ENCODE peak calls at places on chromosomes 11 and 22, in nine cellular contexts. One of them, this sample, is unnamed.

GRCh38 chr11:69869311-69869939 is 50.2 kb upstream of the FGF3 start:
- DNase-seq in upper lobe of right lung: no peak
- DNase-seq in AG10803: no peak
- DNase-seq in brain microvascular endothelial cell: no peak
- DNase-seq in GM23338: no peak
- DNase-seq in spleen: peak; percentile 56
- DNase-seq in colonic mucosa: no peak
- DNase-seq in A549: no peak
- DNase-seq in PC-3: no peak
- DNase-seq in this sample: no peak

GRCh38 chr22:24695958-24696511 is 78.5 kb downstream of the PIWIL3 start:
- DNase-seq in upper lobe of right lung: peak; percentile 88
- DNase-seq in AG10803: no peak
- DNase-seq in brain microvascular endothelial cell: peak; percentile 35
- DNase-seq in GM23338: peak; percentile 71
- DNase-seq in spleen: no peak
- DNase-seq in colonic mucosa: peak; percentile 52
- DNase-seq in A549: no peak
- DNase-seq in PC-3: no peak
- DNase-seq in this sample: no peak

GRCh38 chr22:43106302-43106701 is 4.2 kb upstream of the BIK start:
- DNase-seq in upper lobe of right lung: no peak
- DNase-seq in AG10803: no peak
- DNase-seq in brain microvascular endothelial cell: no peak
- DNase-seq in GM23338: no peak
- DNase-seq in spleen: no peak
- DNase-seq in colonic mucosa: no peak
- DNase-seq in A549: no peak
- DNase-seq in PC-3: no peak
- DNase-seq in this sample: no peak

GRCh38 chr11:19053909-19054308 is 6.6 kb downstream of the MRGPRX2 start:
- DNase-seq in upper lobe of right lung: no peak
- DNase-seq in AG10803: no peak
- DNase-seq in brain microvascular endothelial cell: no peak
- DNase-seq in GM23338: no peak
- DNase-seq in spleen: no peak
- DNase-seq in colonic mucosa: no peak
- DNase-seq in A549: no peak
- DNase-seq in PC-3: no peak
- DNase-seq in this sample: no peak

GRCh38 chr22:41152902-41153301 is 52.2 kb upstream of the L3MBTL2 start:
- DNase-seq in upper lobe of right lung: no peak
- DNase-seq in AG10803: no peak
- DNase-seq in brain microvascular endothelial cell: no peak
- DNase-seq in GM23338: no peak
- DNase-seq in spleen: no peak
- DNase-seq in colonic mucosa: no peak
- DNase-seq in A549: no peak
- DNase-seq in PC-3: no peak
- DNase-seq in this sample: no peak

GRCh38 chr22:43378011-43378704 is 33.7 kb upstream of the MPPED1 start:
- DNase-seq in upper lobe of right lung: no peak
- DNase-seq in AG10803: peak; percentile 29
- DNase-seq in brain microvascular endothelial cell: peak; percentile 20
- DNase-seq in GM23338: no peak
- DNase-seq in spleen: no peak
- DNase-seq in colonic mucosa: peak; percentile 34
- DNase-seq in A549: no peak
- DNase-seq in PC-3: no peak
- DNase-seq in this sample: no peak

GRCh38 chr11:63673579-63673978 is 2.4 kb upstream of the ATL3 start:
- DNase-seq in upper lobe of right lung: no peak
- DNase-seq in AG10803: peak; percentile 78
- DNase-seq in brain microvascular endothelial cell: no peak
- DNase-seq in GM23338: no peak
- DNase-seq in spleen: no peak
- DNase-seq in colonic mucosa: no peak
- DNase-seq in A549: no peak
- DNase-seq in PC-3: peak; percentile 47
- DNase-seq in this sample: no peak

GRCh38 chr22:23032681-23033080 is 37.6 kb upstream of the GNAZ start:
- DNase-seq in upper lobe of right lung: no peak
- DNase-seq in AG10803: no peak
- DNase-seq in brain microvascular endothelial cell: no peak
- DNase-seq in GM23338: no peak
- DNase-seq in spleen: no peak
- DNase-seq in colonic mucosa: no peak
- DNase-seq in A549: no peak
- DNase-seq in PC-3: no peak
- DNase-seq in this sample: no peak

GRCh38 chr11:119897046-119897440 is 168.0 kb upstream of the NECTIN1 start:
- DNase-seq in upper lobe of right lung: no peak
- DNase-seq in AG10803: no peak
- DNase-seq in brain microvascular endothelial cell: no peak
- DNase-seq in GM23338: no peak
- DNase-seq in spleen: no peak
- DNase-seq in colonic mucosa: no peak
- DNase-seq in A549: no peak
- DNase-seq in PC-3: no peak
- DNase-seq in this sample: no peak

GRCh38 chr11:3340025-3340424 is 38.9 kb downstream of the ZNF195 start:
- DNase-seq in upper lobe of right lung: no peak
- DNase-seq in AG10803: peak; percentile 83
- DNase-seq in brain microvascular endothelial cell: peak; percentile 90
- DNase-seq in GM23338: peak; percentile 1
- DNase-seq in spleen: no peak
- DNase-seq in colonic mucosa: no peak
- DNase-seq in A549: peak; percentile 27
- DNase-seq in PC-3: peak; percentile 55
- DNase-seq in this sample: peak; percentile 6

GRCh38 chr11:102322560-102322959 is 5.3 kb downstream of the BIRC3 start:
- DNase-seq in upper lobe of right lung: no peak
- DNase-seq in AG10803: no peak
- DNase-seq in brain microvascular endothelial cell: no peak
- DNase-seq in GM23338: no peak
- DNase-seq in spleen: no peak
- DNase-seq in colonic mucosa: no peak
- DNase-seq in A549: no peak
- DNase-seq in PC-3: no peak
- DNase-seq in this sample: no peak

GRCh38 chr22:38819387-38819940 is 24.4 kb downstream of the NPTXR start:
- DNase-seq in upper lobe of right lung: no peak
- DNase-seq in AG10803: no peak
- DNase-seq in brain microvascular endothelial cell: no peak
- DNase-seq in GM23338: no peak
- DNase-seq in spleen: no peak
- DNase-seq in colonic mucosa: no peak
- DNase-seq in A549: no peak
- DNase-seq in PC-3: no peak
- DNase-seq in this sample: no peak

GRCh38 chr11:118265954-118266353 is 1.9 kb upstream of the MPZL2 start:
- DNase-seq in upper lobe of right lung: peak; percentile 89
- DNase-seq in AG10803: no peak
- DNase-seq in brain microvascular endothelial cell: no peak
- DNase-seq in GM23338: no peak
- DNase-seq in spleen: no peak
- DNase-seq in colonic mucosa: peak; percentile 89
- DNase-seq in A549: no peak
- DNase-seq in PC-3: peak; percentile 31
- DNase-seq in this sample: no peak

GRCh38 chr22:39130892-39131855 is 21.3 kb downstream of the CBX7 start:
- DNase-seq in upper lobe of right lung: no peak
- DNase-seq in AG10803: no peak
- DNase-seq in brain microvascular endothelial cell: no peak
- DNase-seq in GM23338: peak; percentile 47
- DNase-seq in spleen: peak; percentile 72
- DNase-seq in colonic mucosa: no peak
- DNase-seq in A549: no peak
- DNase-seq in PC-3: no peak
- DNase-seq in this sample: no peak

GRCh38 chr11:110529043-110529442 is 99.3 kb downstream of the FDX1 start:
- DNase-seq in upper lobe of right lung: no peak
- DNase-seq in AG10803: peak; percentile 16
- DNase-seq in brain microvascular endothelial cell: peak; percentile 23
- DNase-seq in GM23338: peak; percentile 65
- DNase-seq in spleen: no peak
- DNase-seq in colonic mucosa: no peak
- DNase-seq in A549: peak; percentile 14
- DNase-seq in PC-3: peak; percentile 69
- DNase-seq in this sample: no peak

GRCh38 chr11:110526323-110526722 is 96.6 kb downstream of the FDX1 start:
- DNase-seq in upper lobe of right lung: no peak
- DNase-seq in AG10803: no peak
- DNase-seq in brain microvascular endothelial cell: no peak
- DNase-seq in GM23338: no peak
- DNase-seq in spleen: no peak
- DNase-seq in colonic mucosa: no peak
- DNase-seq in A549: no peak
- DNase-seq in PC-3: no peak
- DNase-seq in this sample: no peak

GRCh38 chr11:110527146-110527545 is 97.4 kb downstream of the FDX1 start:
- DNase-seq in upper lobe of right lung: no peak
- DNase-seq in AG10803: peak; percentile 31
- DNase-seq in brain microvascular endothelial cell: no peak
- DNase-seq in GM23338: no peak
- DNase-seq in spleen: no peak
- DNase-seq in colonic mucosa: no peak
- DNase-seq in A549: no peak
- DNase-seq in PC-3: no peak
- DNase-seq in this sample: no peak

GRCh38 chr11:110525883-110526282 is 96.1 kb downstream of the FDX1 start:
- DNase-seq in upper lobe of right lung: no peak
- DNase-seq in AG10803: peak; percentile 73
- DNase-seq in brain microvascular endothelial cell: peak; percentile 10
- DNase-seq in GM23338: no peak
- DNase-seq in spleen: no peak
- DNase-seq in colonic mucosa: no peak
- DNase-seq in A549: no peak
- DNase-seq in PC-3: peak; percentile 14
- DNase-seq in this sample: peak; percentile 59

DNA sequence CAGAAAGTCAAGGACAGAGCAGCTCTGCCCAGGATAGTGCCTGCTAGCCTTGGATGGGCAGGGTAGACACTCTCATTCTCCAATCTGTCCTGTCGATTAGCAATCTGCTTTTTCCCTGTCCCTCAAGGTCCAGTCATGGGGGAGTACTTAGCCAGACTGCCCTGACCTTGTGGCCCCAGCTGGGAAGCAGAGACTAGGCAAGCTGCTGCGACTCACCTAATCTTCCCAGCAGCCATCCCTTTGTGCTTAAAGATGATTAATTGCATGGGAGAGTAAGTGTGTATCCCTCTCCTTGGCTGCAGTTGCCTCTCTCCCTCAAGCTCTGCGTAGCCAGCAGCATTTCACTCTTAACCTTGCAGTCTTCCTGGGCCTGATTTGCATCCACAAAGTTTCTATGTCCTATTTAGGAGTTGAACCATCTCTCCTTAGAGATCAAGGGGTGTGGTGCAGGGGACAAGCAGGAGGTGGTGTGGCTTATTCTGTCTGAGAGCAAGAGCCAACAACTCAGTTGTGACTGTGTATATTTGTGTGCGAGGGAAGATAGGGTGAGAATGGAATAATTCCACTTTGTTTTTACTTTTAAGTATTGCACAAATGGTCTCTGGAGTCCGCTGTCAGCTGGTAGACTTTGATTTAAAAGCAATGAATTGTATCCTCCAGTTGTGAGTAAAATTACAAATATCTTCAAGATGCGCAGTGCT is 101.5 kb downstream of the FDX1 start:
- DNase-seq in upper lobe of right lung: no peak
- DNase-seq in AG10803: no peak
- DNase-seq in brain microvascular endothelial cell: no peak
- DNase-seq in GM23338: no peak
- DNase-seq in spleen: no peak
- DNase-seq in colonic mucosa: no peak
- DNase-seq in A549: no peak
- DNase-seq in PC-3: no peak
- DNase-seq in this sample: no peak
- H3K4me3 ChIP-seq in upper lobe of right lung: no peak overlapping the region
- H3K4me3 ChIP-seq in AG10803: no peak overlapping the region
- H3K4me3 ChIP-seq in brain microvascular endothelial cell: no peak overlapping the region
- H3K4me3 ChIP-seq in GM23338: no peak overlapping the region
- H3K4me3 ChIP-seq in spleen: no peak overlapping the region
- H3K4me3 ChIP-seq in colonic mucosa: no peak overlapping the region
- H3K4me3 ChIP-seq in A549: no peak overlapping the region
- H3K4me3 ChIP-seq in PC-3: no peak overlapping the region
- H3K4me3 ChIP-seq in this sample: no peak overlapping the region

DNA sequence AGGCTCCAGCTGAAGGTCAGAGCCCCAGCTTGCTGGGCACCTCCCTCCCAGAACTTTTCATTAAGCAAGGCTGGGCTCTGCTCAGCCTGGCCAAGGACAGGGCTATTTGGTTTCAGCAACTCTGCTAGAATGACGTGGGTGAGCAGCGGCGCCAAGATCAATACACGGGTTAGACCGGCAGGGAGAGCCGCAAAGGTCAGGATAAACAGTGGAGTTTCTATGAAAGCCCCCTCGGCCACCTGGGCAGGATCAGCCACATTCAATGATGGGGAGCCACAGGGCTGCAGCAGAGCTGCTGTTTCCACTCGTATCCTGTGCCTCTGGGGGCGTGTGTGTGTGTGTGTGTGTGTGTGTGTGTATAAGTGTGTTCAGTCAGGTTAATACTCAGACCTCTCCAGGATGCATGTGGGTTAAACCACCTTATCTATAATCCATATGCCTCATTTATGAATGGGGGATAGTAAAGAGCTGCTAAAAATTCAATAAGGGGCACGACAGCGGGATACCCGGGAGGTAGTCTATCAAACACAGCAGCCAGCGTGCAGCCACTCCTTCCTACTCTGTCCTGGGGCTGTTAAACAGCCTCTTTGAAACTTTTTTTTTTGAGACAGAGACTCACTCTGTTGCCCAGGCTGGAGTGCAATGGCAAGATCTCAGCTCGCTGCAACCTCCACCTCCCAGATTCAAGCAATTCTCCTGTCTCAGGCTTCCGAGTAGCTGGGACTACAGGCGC is 34.8 kb downstream of the MYH9 start:
- DNase-seq in upper lobe of right lung: no peak
- DNase-seq in AG10803: no peak
- DNase-seq in brain microvascular endothelial cell: peak; percentile 77
- DNase-seq in GM23338: peak; percentile 25
- DNase-seq in spleen: no peak
- DNase-seq in colonic mucosa: no peak
- DNase-seq in A549: peak; percentile 78
- DNase-seq in PC-3: no peak
- DNase-seq in this sample: no peak
- TF ChIP-seq CTCF in upper lobe of right lung: no peak
- TF ChIP-seq CTCF in AG10803: no peak
- TF ChIP-seq CTCF in brain microvascular endothelial cell: no peak
- TF ChIP-seq CTCF in GM23338: no peak
- TF ChIP-seq CTCF in spleen: no peak
- TF ChIP-seq CTCF in colonic mucosa: no peak
- TF ChIP-seq CTCF in A549: no peak
- TF ChIP-seq CTCF in PC-3: no peak
- TF ChIP-seq CTCF in this sample: no peak

GRCh38 chr11:129323896-129324522 is 51.6 kb upstream of the BARX2 start:
- DNase-seq in upper lobe of right lung: no peak
- DNase-seq in AG10803: peak; percentile 76
- DNase-seq in brain microvascular endothelial cell: no peak
- DNase-seq in GM23338: no peak
- DNase-seq in spleen: no peak
- DNase-seq in colonic mucosa: peak; percentile 56
- DNase-seq in A549: peak; percentile 47
- DNase-seq in PC-3: no peak
- DNase-seq in this sample: no peak
- H3K4me3 ChIP-seq in upper lobe of right lung: peak overlapping the region; percentile 23
- H3K4me3 ChIP-seq in AG10803: peak overlapping the region; percentile 25
- H3K4me3 ChIP-seq in brain microvascular endothelial cell: no peak overlapping the region
- H3K4me3 ChIP-seq in GM23338: no peak overlapping the region
- H3K4me3 ChIP-seq in spleen: no peak overlapping the region
- H3K4me3 ChIP-seq in colonic mucosa: no peak overlapping the region
- H3K4me3 ChIP-seq in A549: peak overlapping the region; percentile 11
- H3K4me3 ChIP-seq in PC-3: no peak overlapping the region
- H3K4me3 ChIP-seq in this sample: no peak overlapping the region

GRCh38 chr11:114027941-114028340 is 31.6 kb upstream of the ZBTB16 start:
- DNase-seq in upper lobe of right lung: no peak
- DNase-seq in AG10803: no peak
- DNase-seq in brain microvascular endothelial cell: no peak
- DNase-seq in GM23338: no peak
- DNase-seq in spleen: no peak
- DNase-seq in colonic mucosa: no peak
- DNase-seq in A549: no peak
- DNase-seq in PC-3: peak; percentile 26
- DNase-seq in this sample: no peak
- TF ChIP-seq CTCF in upper lobe of right lung: no peak
- TF ChIP-seq CTCF in AG10803: no peak
- TF ChIP-seq CTCF in brain microvascular endothelial cell: no peak
- TF ChIP-seq CTCF in GM23338: no peak
- TF ChIP-seq CTCF in spleen: no peak
- TF ChIP-seq CTCF in colonic mucosa: no peak
- TF ChIP-seq CTCF in A549: no peak
- TF ChIP-seq CTCF in PC-3: peak; percentile 46
- TF ChIP-seq CTCF in this sample: no peak